ENCODE peak calls at places on chromosome 17, in nine cellular contexts. One of them, this sample, is unnamed.

GRCh38 chr17:80964231-80964856 is 27.3 kb upstream of the CHMP6 start:
- DNase-seq in K562: no peak
- DNase-seq in CD8-positive, alpha-beta memory T cell: no peak
- DNase-seq in NT2/D1: no peak
- DNase-seq in AG10803: no peak
- DNase-seq in D341Med: no peak
- DNase-seq in COR-L47: no peak
- DNase-seq in HEK293T: no peak
- DNase-seq in nephron progenitor cell: no peak
- DNase-seq in this sample: no peak

GRCh38 chr17:3917391-3917931 is 1.2 kb upstream of the P2RX1 start:
- DNase-seq in HEK293T: no peak
- DNase-seq in CD8-positive, alpha-beta memory T cell: no peak
- DNase-seq in AG10803: no peak
- DNase-seq in NT2/D1: no peak
- DNase-seq in COR-L47: no peak
- DNase-seq in nephron progenitor cell: no peak
- DNase-seq in K562: peak; percentile 77
- DNase-seq in D341Med: no peak
- DNase-seq in this sample: no peak

GRCh38 chr17:33124871-33125551 is 133.4 kb downstream of the SPACA3 start:
- DNase-seq in NT2/D1: no peak
- DNase-seq in nephron progenitor cell: no peak
- DNase-seq in D341Med: no peak
- DNase-seq in CD8-positive, alpha-beta memory T cell: no peak
- DNase-seq in AG10803: no peak
- DNase-seq in COR-L47: no peak
- DNase-seq in K562: no peak
- DNase-seq in HEK293T: no peak
- DNase-seq in this sample: no peak

GRCh38 chr17:82463391-82463790 is 4.8 kb downstream of the NARF start:
- DNase-seq in nephron progenitor cell: no peak
- DNase-seq in K562: no peak
- DNase-seq in D341Med: no peak
- DNase-seq in HEK293T: no peak
- DNase-seq in COR-L47: no peak
- DNase-seq in NT2/D1: no peak
- DNase-seq in AG10803: no peak
- DNase-seq in CD8-positive, alpha-beta memory T cell: no peak
- DNase-seq in this sample: no peak

GRCh38 chr17:69997332-69997731 is 77.7 kb upstream of the KCNJ16 start:
- DNase-seq in D341Med: no peak
- DNase-seq in K562: no peak
- DNase-seq in CD8-positive, alpha-beta memory T cell: no peak
- DNase-seq in COR-L47: no peak
- DNase-seq in nephron progenitor cell: no peak
- DNase-seq in HEK293T: no peak
- DNase-seq in NT2/D1: no peak
- DNase-seq in AG10803: peak; percentile 33
- DNase-seq in this sample: no peak

GRCh38 chr17:38861399-38861843 is 7.9 kb upstream of the RPL23 start:
- DNase-seq in NT2/D1: no peak
- DNase-seq in K562: peak; percentile 67
- DNase-seq in HEK293T: no peak
- DNase-seq in D341Med: no peak
- DNase-seq in nephron progenitor cell: no peak
- DNase-seq in CD8-positive, alpha-beta memory T cell: no peak
- DNase-seq in AG10803: no peak
- DNase-seq in COR-L47: no peak
- DNase-seq in this sample: no peak

GRCh38 chr17:40181205-40181604 is 3.9 kb downstream of the RAPGEFL1 start:
- DNase-seq in nephron progenitor cell: no peak
- DNase-seq in K562: no peak
- DNase-seq in CD8-positive, alpha-beta memory T cell: no peak
- DNase-seq in COR-L47: no peak
- DNase-seq in AG10803: no peak
- DNase-seq in NT2/D1: no peak
- DNase-seq in D341Med: no peak
- DNase-seq in HEK293T: no peak
- DNase-seq in this sample: no peak

GRCh38 chr17:50539762-50540440 is 7.1 kb upstream of the SPATA20 start:
- DNase-seq in HEK293T: no peak
- DNase-seq in NT2/D1: no peak
- DNase-seq in COR-L47: no peak
- DNase-seq in D341Med: no peak
- DNase-seq in CD8-positive, alpha-beta memory T cell: no peak
- DNase-seq in nephron progenitor cell: no peak
- DNase-seq in AG10803: no peak
- DNase-seq in K562: peak; percentile 33
- DNase-seq in this sample: peak; percentile 75